ENCODE peak calls at places on chromosomes 13 and 19, in four cellular contexts. K, I, Y and U are unnamed samples.

GRCh38 chr19:40596608-40597328 is 4.4 kb upstream of the LTBP4 start:
- DNase-seq in K (peak; percentile 96), I (peak; percentile 67), Y (no peak), U (peak; percentile 45)

GRCh38 chr19:55147408-55148251 is 1.4 kb downstream of the TNNT1 start:
- DNase-seq in K (peak; percentile 43), I (no peak), Y (no peak), U (no peak)

GRCh38 chr13:95258619-95259194 is 42.5 kb downstream of the ABCC4 start:
- DNase-seq in K (no peak), I (no peak), Y (no peak), U (peak; percentile 81)

GRCh38 chr13:36038785-36039415 is 92.3 kb downstream of the DCLK1 start:
- DNase-seq in K (no peak), I (no peak), Y (no peak), U (no peak)

GRCh38 chr13:73334459-73334858 is 275.7 kb downstream of the KLF5 start:
- DNase-seq in K (no peak), I (no peak), Y (no peak), U (no peak)

GRCh38 chr19:44903216-44903601 is 2.4 kb upstream of the APOE start:
- DNase-seq in K (no peak), I (no peak), Y (no peak), U (no peak)

GRCh38 chr13:96925869-96926628 is 68.2 kb downstream of the OXGR1 start:
- DNase-seq in K (no peak), I (no peak), Y (no peak), U (peak; percentile 84)

GRCh38 chr19:15563325-15563794 is 51.7 kb upstream of the CYP4F8 start:
- DNase-seq in K (peak; percentile 27), I (no peak), Y (no peak), U (peak; percentile 68)

GRCh38 chr19:2249880-2250764 is 999 bp downstream of the AMH start:
- DNase-seq in K (no peak), I (no peak), Y (no peak), U (no peak)

GRCh38 chr13:51822106-51822840 is 18.3 kb upstream of the DHRS12 start:
- DNase-seq in K (no peak), I (no peak), Y (no peak), U (no peak)

GRCh38 chr19:3434630-3435553 is 45.4 kb downstream of the SMIM24 start:
- DNase-seq in K (peak; percentile 97), I (peak; percentile 90), Y (peak; percentile 80), U (peak; percentile 72)

GRCh38 chr19:3983936-3984583 is 1.2 kb downstream of the EEF2 start:
- DNase-seq in K (peak; percentile 53), I (no peak), Y (no peak), U (no peak)

GRCh38 chr13:24931450-24932217 is 164.3 kb upstream of the PABPC3 start:
- DNase-seq in K (no peak), I (no peak), Y (no peak), U (no peak)

GRCh38 chr13:26340812-26341211 is 86.9 kb downstream of the CDK8 start:
- DNase-seq in K (no peak), I (no peak), Y (no peak), U (no peak)

GRCh38 chr19:49997709-49998108 is 27.5 kb downstream of the VRK3 start:
- DNase-seq in K (peak; percentile 83), I (peak; percentile 49), Y (peak; percentile 26), U (peak; percentile 56)

GRCh38 chr19:21698215-21698614 is 69.2 kb downstream of the ZNF100 start:
- DNase-seq in K (peak; percentile 9), I (no peak), Y (no peak), U (peak; percentile 4)

GRCh38 chr13:98206946-98207345 is 29.9 kb upstream of the RNF113B start:
- DNase-seq in K (no peak), I (no peak), Y (no peak), U (no peak)

GRCh38 chr13:60448907-60449510 is 52.0 kb downstream of the TDRD3 start:
- DNase-seq in K (peak; percentile 34), I (peak; percentile 28), Y (no peak), U (peak; percentile 31)

GRCh38 chr13:110445183-110445582 is 116.3 kb downstream of the RAB20 start:
- DNase-seq in K (no peak), I (no peak), Y (no peak), U (no peak)

GRCh38 chr19:51571599-51571998 is 516 bp downstream of the ZNF175 start:
- DNase-seq in K (no peak), I (no peak), Y (no peak), U (no peak)

GRCh38 chr19:11091343-11092153 is 2.3 kb downstream of the LDLR start:
- DNase-seq in K (no peak), I (peak; percentile 83), Y (no peak), U (peak; percentile 94)

GRCh38 chr13:95834134-95834765 is 157.3 kb downstream of the DNAJC3 start:
- DNase-seq in K (peak; percentile 60), I (peak; percentile 21), Y (peak; percentile 28), U (peak; percentile 32)

GRCh38 chr19:11227201-11227886 is 12.1 kb upstream of the ANGPTL8 start:
- DNase-seq in K (peak; percentile 93), I (peak; percentile 62), Y (no peak), U (peak; percentile 27)

GRCh38 chr19:31664997-31665396 is 315.8 kb upstream of the TSHZ3 start:
- DNase-seq in K (no peak), I (no peak), Y (no peak), U (no peak)

GRCh38 chr13:98528663-98529064 is 48.2 kb downstream of the STK24 start:
- DNase-seq in K (no peak), I (no peak), Y (no peak), U (no peak)

GRCh38 chr19:55146078-55146647 is 2.8 kb downstream of the TNNT1 start:
- DNase-seq in K (peak; percentile 88), I (peak; percentile 64), Y (no peak), U (no peak)

GRCh38 chr13:28659611-28659970 is 661 bp downstream of the POMP start:
- DNase-seq in K (no peak), I (no peak), Y (no peak), U (no peak)

GRCh38 chr13:34883381-34883780 is 58.7 kb upstream of the NBEA start:
- DNase-seq in K (no peak), I (no peak), Y (no peak), U (no peak)

GRCh38 chr19:41192574-41193419 is at the start of gene CYP2S1:
- DNase-seq in K (peak; percentile 94), I (peak; percentile 15), Y (no peak), U (no peak)

GRCh38 chr13:33480561-33480960 is 195.0 kb upstream of the STARD13 start:
- DNase-seq in K (no peak), I (no peak), Y (no peak), U (no peak)

GRCh38 chr13:105050696-105051095 is 1484.8 kb downstream of the EFNB2 start:
- DNase-seq in K (no peak), I (no peak), Y (no peak), U (no peak)

GRCh38 chr13:27794075-27794691 is 1.9 kb downstream of the GSX1 start:
- DNase-seq in K (no peak), I (no peak), Y (no peak), U (no peak)

GRCh38 chr19:18895828-18896341 is at the start of gene CERS1:
- DNase-seq in K (peak; percentile 91), I (no peak), Y (no peak), U (no peak)

GRCh38 chr13:95494082-95494681 is 58.3 kb upstream of the CLDN10 start:
- DNase-seq in K (peak; percentile 59), I (peak; percentile 62), Y (no peak), U (peak; percentile 55)

GRCh38 chr13:20553309-20553708 is 13.6 kb upstream of the IFT88 start:
- DNase-seq in K (no peak), I (no peak), Y (no peak), U (peak; percentile 83)

GRCh38 chr19:19997656-19998268 is 41.5 kb downstream of the ZNF682 start:
- DNase-seq in K (peak; percentile 18), I (no peak), Y (no peak), U (no peak)

GRCh38 chr19:9768175-9769112 is at the start of gene ZNF846:
- DNase-seq in K (peak; percentile 91), I (no peak), Y (peak; percentile 80), U (peak; percentile 92)
- TF ChIP-seq REST in K (peak; percentile 59), I (no peak), Y (no peak), U (no peak)

DNA sequence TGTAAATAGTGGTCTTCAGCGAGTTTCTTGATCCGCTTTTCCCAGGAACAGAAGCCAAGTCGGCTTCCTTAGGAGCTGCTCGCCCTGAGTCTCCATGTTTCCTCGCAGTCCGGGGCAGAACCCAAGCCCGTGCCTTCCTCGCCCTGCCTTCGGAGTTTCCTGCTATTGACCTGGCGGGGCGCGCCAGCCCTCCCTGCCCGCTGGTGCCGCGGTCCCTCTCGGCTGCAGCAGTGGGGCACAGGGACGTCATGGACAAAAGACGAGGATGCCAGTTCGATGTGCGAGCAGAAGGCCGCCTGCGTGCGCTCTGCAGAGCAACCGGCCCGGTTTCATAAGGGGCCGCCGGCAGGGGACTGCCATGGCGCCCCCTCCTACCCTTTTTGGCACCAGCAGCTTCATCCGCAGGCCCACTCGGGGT is 156.6 kb downstream of the TM9SF2 start:
- DNase-seq in K (no peak), I (no peak), Y (no peak), U (no peak)
- TF ChIP-seq JUND in K (no peak), I (no peak), Y (no peak), U (no peak)

GRCh38 chr13:91058066-91058465 is 289.4 kb upstream of the MIR17HG start:
- DNase-seq in K (no peak), I (no peak), Y (no peak), U (no peak)
- TF ChIP-seq REST in K (peak; percentile 52), I (peak; percentile 53), Y (peak; percentile 89), U (peak; percentile 90)

DNA sequence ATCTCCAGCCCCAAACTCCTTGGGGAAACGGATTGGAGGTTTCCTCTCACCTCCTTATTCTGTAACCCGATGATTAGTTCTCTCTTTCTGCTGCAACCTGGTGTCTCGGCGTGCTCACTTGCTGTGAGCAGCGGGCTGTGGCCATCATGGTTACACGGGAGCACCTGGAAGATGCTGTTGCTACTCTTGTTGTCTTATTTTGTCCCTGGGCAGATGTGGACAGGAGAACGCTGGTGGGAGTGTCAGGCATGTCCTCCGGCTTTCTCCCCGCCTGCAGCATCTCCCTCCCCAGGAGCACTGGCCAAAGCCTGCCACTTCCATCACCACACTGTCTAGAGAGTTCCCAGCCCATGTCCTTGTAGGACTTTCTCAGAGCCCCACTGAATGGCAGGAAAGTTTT is 211.8 kb upstream of the ZNF536 start:
- DNase-seq in K (no peak), I (no peak), Y (no peak), U (no peak)
- TF ChIP-seq JUND in K (no peak), I (no peak), Y (no peak), U (no peak)

GRCh38 chr19:7718668-7719067 is 13.2 kb downstream of the CLEC4G start:
- DNase-seq in K (no peak), I (no peak), Y (no peak), U (no peak)

GRCh38 chr19:7725791-7726190 is 6.1 kb downstream of the CLEC4G start:
- DNase-seq in K (no peak), I (no peak), Y (no peak), U (no peak)

GRCh38 chr19:7720351-7720750 is 11.6 kb downstream of the CLEC4G start:
- DNase-seq in K (no peak), I (no peak), Y (no peak), U (no peak)

GRCh38 chr19:7716762-7717161 is 14.8 kb upstream of the FCER2 start:
- DNase-seq in K (no peak), I (no peak), Y (no peak), U (no peak)

GRCh38 chr19:7722231-7722651 is 9.7 kb downstream of the CLEC4G start:
- DNase-seq in K (no peak), I (no peak), Y (peak; percentile 70), U (no peak)
- TF ChIP-seq REST in K (no peak), I (no peak), Y (no peak), U (no peak)